ENCODE peak calls at places on chromosomes 11 and 22, in five cellular contexts. T is lung, V is RWPE1, H is bronchial epithelial cell, P is HepG2. G is an unnamed sample.

GRCh38 chr11:27699242-27699925 is 871 bp downstream of the BDNF start:
- DNase-seq in T (no peak), V (peak), H (peak), P (no peak), G (no peak)

GRCh38 chr22:29443452-29443851 is 5.1 kb downstream of the RFPL1 start:
- DNase-seq in T (no peak), V (no peak), H (no peak), P (no peak), G (no peak)

GRCh38 chr22:50621948-50622722 is 5.8 kb downstream of the ARSA start:
- DNase-seq in T (no peak), V (no peak), H (peak), P (no peak), G (no peak)

GRCh38 chr22:49303781-49304461 is 523.8 kb downstream of the BRD1 start:
- DNase-seq in T (no peak), V (no peak), H (no peak), P (no peak), G (no peak)

GRCh38 chr11:32003335-32003734 is 87.5 kb upstream of the RCN1 start:
- DNase-seq in T (no peak), V (no peak), H (no peak), P (no peak), G (no peak)

GRCh38 chr11:123235117-123235686 is 40.2 kb upstream of the CLMP start:
- DNase-seq in T (peak), V (peak), H (no peak), P (peak), G (no peak)

GRCh38 chr11:117884994-117885393 is 8.5 kb upstream of the FXYD6 start:
- DNase-seq in T (no peak), V (no peak), H (no peak), P (no peak), G (no peak)

GRCh38 chr11:35166369-35167360 is 27.7 kb downstream of the CD44 start:
- DNase-seq in T (no peak), V (peak), H (peak), P (no peak), G (no peak)

GRCh38 chr11:94960488-94960887 is 12.9 kb downstream of the CWC15 start:
- DNase-seq in T (no peak), V (no peak), H (no peak), P (no peak), G (no peak)

GRCh38 chr22:42074153-42074750 is at the start of gene PHETA2:
- DNase-seq in T (no peak), V (no peak), H (no peak), P (no peak), G (peak)

GRCh38 chr22:42353883-42354727 is 78.1 kb downstream of the NFAM1 start:
- DNase-seq in T (no peak), V (no peak), H (no peak), P (no peak), G (no peak)

GRCh38 chr11:117900144-117900651 is 23.7 kb upstream of the FXYD6 start:
- DNase-seq in T (no peak), V (no peak), H (no peak), P (no peak), G (no peak)

GRCh38 chr11:46895821-46896220 is 22.5 kb downstream of the LRP4 start:
- DNase-seq in T (peak), V (no peak), H (no peak), P (no peak), G (no peak)

GRCh38 chr11:134497586-134497985 is 85.5 kb upstream of the B3GAT1 start:
- DNase-seq in T (no peak), V (no peak), H (no peak), P (no peak), G (no peak)

GRCh38 chr11:29293825-29294224 is 723.0 kb downstream of the KCNA4 start:
- DNase-seq in T (no peak), V (peak), H (peak), P (peak), G (peak)

GRCh38 chr11:111520565-111520964 is 6.0 kb downstream of the HOATZ start:
- DNase-seq in T (no peak), V (no peak), H (peak), P (no peak), G (no peak)

GRCh38 chr11:71462726-71463125 is 9.7 kb downstream of the NADSYN1 start:
- DNase-seq in T (no peak), V (no peak), H (no peak), P (no peak), G (no peak)

GRCh38 chr11:25633230-25633629 is 698.7 kb upstream of the ANO3 start:
- DNase-seq in T (no peak), V (no peak), H (no peak), P (no peak), G (no peak)

GRCh38 chr22:50700387-50701075 is 27.9 kb downstream of the SHANK3 start:
- DNase-seq in T (no peak), V (no peak), H (no peak), P (peak), G (no peak)

GRCh38 chr11:46009647-46010046 is 87.2 kb downstream of the LARGE2 start:
- DNase-seq in T (no peak), V (no peak), H (peak), P (no peak), G (no peak)

GRCh38 chr11:58919980-58920379 is 19.3 kb upstream of the GLYATL1 start:
- DNase-seq in T (no peak), V (no peak), H (no peak), P (no peak), G (no peak)

GRCh38 chr11:65454696-65455456 is 32.3 kb downstream of the NEAT1 start:
- DNase-seq in T (peak), V (peak), H (peak), P (peak), G (peak)

GRCh38 chr11:102971766-102972165 is 16.2 kb upstream of the MMP13 start:
- DNase-seq in T (no peak), V (no peak), H (no peak), P (no peak), G (no peak)

GRCh38 chr11:102964867-102965266 is 9.3 kb upstream of the MMP13 start:
- DNase-seq in T (no peak), V (no peak), H (no peak), P (no peak), G (no peak)

GRCh38 chr11:102967497-102967896 is 12.0 kb upstream of the MMP13 start:
- DNase-seq in T (no peak), V (no peak), H (no peak), P (no peak), G (no peak)

DNA sequence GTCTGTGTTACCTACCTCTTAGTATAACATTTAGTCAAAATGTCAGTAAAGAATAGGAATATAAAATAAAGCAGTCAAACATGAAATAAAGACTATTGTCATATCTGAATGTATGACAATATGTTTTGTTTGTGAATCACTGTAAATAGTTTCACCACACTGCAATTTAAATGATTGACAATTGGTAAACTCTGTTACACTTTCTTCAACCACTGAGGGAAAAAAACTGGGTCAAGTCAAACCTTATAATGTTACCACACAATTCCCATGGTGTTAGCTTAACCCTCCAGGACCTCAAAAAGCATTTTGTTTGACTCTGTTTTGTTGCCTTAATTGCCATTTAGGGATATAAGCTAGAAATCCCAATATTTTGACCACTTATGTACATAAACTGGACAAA is 10.5 kb upstream of the MMP13 start:
- DNase-seq in T (no peak), V (no peak), H (peak), P (no peak), G (no peak)
- TF ChIP-seq CTCF in T (no peak), V (no peak), H (no peak), P (no peak), G (no peak)

GRCh38 chr22:19106886-19107729 is 15.1 kb downstream of the DGCR2 start:
- DNase-seq in T (no peak), V (no peak), H (no peak), P (no peak), G (no peak)

GRCh38 chr22:19105456-19105855 is 16.8 kb downstream of the DGCR2 start:
- DNase-seq in T (no peak), V (no peak), H (no peak), P (no peak), G (no peak)

GRCh38 chr22:19107730-19108074 is 14.5 kb downstream of the DGCR2 start:
- DNase-seq in T (no peak), V (no peak), H (no peak), P (no peak), G (no peak)

GRCh38 chr22:19105867-19106802 is 16.1 kb downstream of the DGCR2 start:
- DNase-seq in T (no peak), V (no peak), H (no peak), P (no peak), G (no peak)

DNA sequence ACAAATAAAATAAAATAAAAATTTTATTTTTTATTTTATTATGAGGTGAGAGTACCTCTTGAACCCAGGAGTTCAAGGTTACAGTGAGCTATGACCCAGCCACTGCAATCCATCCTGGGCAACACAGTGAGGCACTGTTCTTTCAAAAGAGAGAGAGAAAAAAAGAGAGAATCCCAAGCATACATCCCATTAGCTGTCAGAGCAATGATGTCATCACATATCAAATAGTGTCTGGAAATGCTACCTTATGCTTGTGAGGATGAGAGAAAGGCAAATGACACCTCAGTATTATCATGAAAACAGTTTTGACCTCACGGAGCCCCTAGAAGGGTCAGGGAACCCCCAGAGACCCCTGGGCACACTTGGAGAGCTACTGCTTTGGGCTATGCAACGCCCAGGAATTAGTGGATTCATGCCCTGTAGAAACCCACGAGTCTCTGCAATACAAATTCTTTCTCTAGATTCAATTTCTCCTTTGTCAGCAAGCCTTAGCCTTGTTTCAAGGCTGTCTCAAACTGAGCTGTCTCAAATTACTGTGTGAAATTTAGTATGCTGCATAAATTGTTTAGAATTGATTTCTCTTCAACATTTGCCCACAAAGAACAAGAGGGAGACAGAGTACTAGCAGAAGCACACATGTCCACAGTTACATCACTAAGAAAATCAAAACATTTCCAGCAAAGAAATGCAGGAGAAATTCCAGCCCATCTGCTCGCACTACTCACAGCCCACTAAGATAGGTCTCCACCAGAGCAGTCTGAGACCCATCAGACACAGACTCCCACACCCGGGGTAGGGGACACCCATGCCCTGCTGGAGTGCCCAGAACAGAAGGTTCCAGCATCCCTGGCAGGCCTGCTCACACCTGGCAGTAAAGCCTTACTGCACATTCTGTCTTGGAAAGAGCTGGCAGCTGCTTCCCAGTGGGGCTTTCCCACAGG is 18.1 kb downstream of the DGCR2 start:
- DNase-seq in T (no peak), V (no peak), H (peak), P (no peak), G (no peak)
- TF ChIP-seq CTCF in T (no peak), V (no peak), H (no peak), P (no peak), G (no peak)

GRCh38 chr22:45546333-45547015 is 43.8 kb downstream of the FBLN1 start:
- DNase-seq in T (no peak), V (no peak), H (no peak), P (no peak), G (no peak)
- TF ChIP-seq CTCF in T (no peak), V (no peak), H (no peak), P (no peak), G (no peak)

GRCh38 chr11:34065505-34066203 is 14.1 kb downstream of the CAPRIN1 start:
- DNase-seq in T (no peak), V (no peak), H (no peak), P (no peak), G (no peak)
- TF ChIP-seq CTCF in T (no peak), V (no peak), H (no peak), P (no peak), G (no peak)

DNA sequence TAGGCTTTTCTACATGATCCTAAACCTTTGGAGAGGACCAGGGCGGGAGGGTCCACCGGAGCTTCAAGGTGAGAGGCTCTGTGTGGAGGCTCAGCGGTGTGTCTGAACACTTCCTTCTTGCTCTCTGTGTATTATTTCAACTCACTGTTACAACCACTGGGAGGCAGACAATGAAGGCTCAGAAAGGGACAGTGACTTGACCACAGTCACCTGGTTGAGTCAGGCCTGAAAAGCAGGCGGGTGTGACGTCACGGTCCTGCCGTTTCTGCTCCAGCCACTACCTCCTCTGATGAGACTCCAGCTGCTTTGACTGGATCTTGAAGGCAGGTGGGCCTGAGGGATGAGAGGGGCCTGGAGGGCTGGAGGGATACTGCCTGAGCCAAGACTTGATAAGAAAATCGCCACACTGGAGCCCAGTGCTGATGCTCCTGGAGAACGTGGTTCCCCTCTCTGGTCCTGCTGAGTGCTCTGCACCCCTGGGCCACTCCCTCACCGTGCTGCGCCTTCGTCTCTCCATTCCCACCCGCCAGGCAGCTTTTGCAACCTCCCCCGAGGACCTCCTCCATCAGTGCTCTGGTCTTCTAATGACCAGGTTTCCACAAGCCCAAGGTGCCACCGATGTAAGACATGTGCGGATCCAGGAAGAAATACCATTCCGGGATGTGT is 27.9 kb downstream of the KCNC1 start:
- DNase-seq in T (no peak), V (no peak), H (peak), P (no peak), G (peak)
- TF ChIP-seq CTCF in T (no peak), V (no peak), H (no peak), P (peak), G (peak)

GRCh38 chr11:61751384-61751783 is 1.1 kb upstream of the MYRF start:
- DNase-seq in T (no peak), V (no peak), H (no peak), P (peak), G (no peak)

GRCh38 chr11:61750631-61751273 is 1.7 kb upstream of the MYRF start:
- DNase-seq in T (no peak), V (no peak), H (no peak), P (no peak), G (no peak)

GRCh38 chr11:61753672-61754071 is 1.2 kb downstream of the MYRF start:
- DNase-seq in T (no peak), V (no peak), H (no peak), P (no peak), G (no peak)

GRCh38 chr11:61752925-61753551 is 602 bp downstream of the MYRF start:
- DNase-seq in T (no peak), V (no peak), H (no peak), P (no peak), G (no peak)

GRCh38 chr11:61752117-61752924 is at the start of gene MYRF:
- DNase-seq in T (no peak), V (peak), H (no peak), P (no peak), G (peak)
- TF ChIP-seq CTCF in T (peak), V (peak), H (peak), P (peak), G (peak)

DNA sequence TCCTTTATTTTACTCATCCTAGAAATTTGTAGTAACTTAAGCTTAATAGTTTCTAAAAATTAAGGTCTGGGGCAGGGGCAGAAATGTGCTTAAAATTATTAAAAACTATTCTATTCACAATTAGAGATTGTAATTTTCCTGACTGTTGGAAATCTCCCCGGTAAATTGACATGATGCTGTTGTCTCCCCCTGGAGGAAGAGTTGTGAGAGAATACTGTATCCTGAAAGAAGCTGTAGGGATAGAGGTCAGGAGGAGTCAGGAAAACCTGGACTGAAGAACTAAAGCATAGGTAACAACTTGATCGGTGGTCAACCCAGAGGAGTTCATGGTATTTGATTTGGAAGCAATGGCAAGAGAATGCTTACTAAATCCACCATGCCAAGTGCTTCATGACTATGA is 16.2 kb upstream of the ESAM start:
- DNase-seq in T (no peak), V (no peak), H (no peak), P (no peak), G (no peak)
- TF ChIP-seq CTCF in T (no peak), V (no peak), H (no peak), P (no peak), G (peak)

DNA sequence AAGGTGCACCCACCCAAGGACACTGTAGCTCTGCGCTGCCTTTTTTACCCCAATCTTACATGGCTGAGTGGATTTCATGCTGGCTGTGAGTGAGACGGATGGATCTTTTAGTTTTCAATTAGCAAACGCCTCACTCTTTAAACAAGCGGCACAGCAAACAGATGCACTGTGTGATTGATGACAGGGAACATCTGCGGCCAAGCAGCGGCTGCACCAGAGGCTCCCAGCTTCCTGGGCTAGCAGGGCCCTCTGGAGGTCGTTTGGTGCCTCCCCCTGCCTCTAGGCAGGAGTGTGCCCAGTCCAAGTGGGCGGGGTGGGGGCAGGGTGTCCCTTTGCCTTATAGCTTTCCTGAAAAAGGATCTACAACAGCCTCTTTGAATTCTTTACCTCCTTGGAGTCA is 2.1 kb upstream of the DRD2 start:
- DNase-seq in T (no peak), V (no peak), H (no peak), P (no peak), G (no peak)
- TF ChIP-seq CTCF in T (no peak), V (no peak), H (no peak), P (peak), G (no peak)